ENCODE peak calls at places on chromosomes 4 and X, in five cellular contexts. Z is MM.1S, A is uterus, U is caudate nucleus, O is RWPE2. I is an unnamed sample.

GRCh38 chr4:25031077-25031606 is 396 bp upstream of the LGI2 start:
- DNase-seq in A (peak; percentile 43), U (no peak), O (no peak), Z (no peak), I (no peak)

GRCh38 chr4:83262682-83263081 is 21.9 kb downstream of the COQ2 start:
- DNase-seq in Z (no peak), U (no peak), A (no peak), O (no peak), I (no peak)

GRCh38 chr4:140893939-140894338 is 137.8 kb upstream of the TBC1D9 start:
- DNase-seq in U (no peak), Z (no peak), A (no peak), O (no peak), I (no peak)

GRCh38 chr4:78951862-78952472 is 12.7 kb upstream of the PAQR3 start:
- DNase-seq in U (no peak), O (no peak), Z (peak; percentile 51), A (no peak), I (no peak)

GRCh38 chrX:152245231-152245630 is 106.9 kb upstream of the MAGEA10 start:
- DNase-seq in A (no peak), U (no peak), O (no peak), Z (no peak), I (no peak)

GRCh38 chr4:128358231-128358902 is 70.8 kb upstream of the PGRMC2 start:
- DNase-seq in Z (no peak), O (no peak), U (no peak), A (no peak), I (no peak)

GRCh38 chr4:189090174-189090814 is 850.4 kb upstream of the FRG1 start:
- DNase-seq in Z (no peak), A (no peak), U (no peak), O (no peak), I (no peak)

GRCh38 chr4:184822356-184822755 is 3.4 kb downstream of the ACSL1 start:
- DNase-seq in A (no peak), O (no peak), Z (no peak), U (no peak), I (no peak)

GRCh38 chrX:630922-631496 is 418 bp downstream of the SHOX start:
- DNase-seq in O (no peak), U (no peak), Z (no peak), A (no peak), I (no peak)

GRCh38 chr4:73127839-73128448 is 58.4 kb upstream of the COX18 start:
- DNase-seq in A (no peak), Z (no peak), U (peak; percentile 2), O (no peak), I (no peak)

GRCh38 chrX:147646949-147647717 is 264.6 kb upstream of the FMR1 start:
- DNase-seq in U (no peak), A (no peak), O (no peak), Z (peak; percentile 17), I (no peak)

GRCh38 chr4:165330071-165330470 is 2.6 kb downstream of the MSMO1 start:
- DNase-seq in O (no peak), Z (no peak), U (no peak), A (no peak), I (no peak)

GRCh38 chrX:2789569-2789968 is 37.7 kb downstream of the XG start:
- DNase-seq in O (no peak), Z (no peak), A (no peak), U (no peak), I (no peak)

GRCh38 chr4:14566518-14566917 is 435.8 kb upstream of the CPEB2 start:
- DNase-seq in A (no peak), O (no peak), Z (peak; percentile 73), U (no peak), I (no peak)

GRCh38 chrX:130725519-130725918 is 177.5 kb downstream of the ENOX2 start:
- DNase-seq in A (no peak), Z (no peak), O (no peak), U (no peak), I (no peak)

GRCh38 chrX:130728208-130728607 is 174.8 kb downstream of the ENOX2 start:
- DNase-seq in A (no peak), Z (no peak), U (no peak), O (no peak), I (no peak)

GRCh38 chrX:130726661-130727060 is 176.3 kb downstream of the ENOX2 start:
- DNase-seq in Z (no peak), U (no peak), O (no peak), A (no peak), I (no peak)
- H3K27ac ChIP-seq in Z (no peak overlapping the region), U (no peak overlapping the region), O (no peak overlapping the region), A (no peak overlapping the region), I (no peak overlapping the region)

GRCh38 chrX:9626379-9626778 is 139.3 kb downstream of the GPR143 start:
- DNase-seq in O (no peak), U (no peak), A (no peak), Z (no peak), I (no peak)

GRCh38 chrX:9622128-9622527 is 143.5 kb downstream of the GPR143 start:
- DNase-seq in A (no peak), U (no peak), O (no peak), Z (no peak), I (no peak)

GRCh38 chrX:9628779-9629493 is 136.7 kb downstream of the GPR143 start:
- DNase-seq in Z (no peak), U (no peak), A (no peak), O (no peak), I (no peak)

GRCh38 chrX:9627827-9628406 is 137.7 kb downstream of the GPR143 start:
- DNase-seq in Z (no peak), A (no peak), U (no peak), O (no peak), I (no peak)
- H3K27ac ChIP-seq in Z (no peak overlapping the region), A (no peak overlapping the region), U (no peak overlapping the region), O (no peak overlapping the region), I (no peak overlapping the region)

DNA sequence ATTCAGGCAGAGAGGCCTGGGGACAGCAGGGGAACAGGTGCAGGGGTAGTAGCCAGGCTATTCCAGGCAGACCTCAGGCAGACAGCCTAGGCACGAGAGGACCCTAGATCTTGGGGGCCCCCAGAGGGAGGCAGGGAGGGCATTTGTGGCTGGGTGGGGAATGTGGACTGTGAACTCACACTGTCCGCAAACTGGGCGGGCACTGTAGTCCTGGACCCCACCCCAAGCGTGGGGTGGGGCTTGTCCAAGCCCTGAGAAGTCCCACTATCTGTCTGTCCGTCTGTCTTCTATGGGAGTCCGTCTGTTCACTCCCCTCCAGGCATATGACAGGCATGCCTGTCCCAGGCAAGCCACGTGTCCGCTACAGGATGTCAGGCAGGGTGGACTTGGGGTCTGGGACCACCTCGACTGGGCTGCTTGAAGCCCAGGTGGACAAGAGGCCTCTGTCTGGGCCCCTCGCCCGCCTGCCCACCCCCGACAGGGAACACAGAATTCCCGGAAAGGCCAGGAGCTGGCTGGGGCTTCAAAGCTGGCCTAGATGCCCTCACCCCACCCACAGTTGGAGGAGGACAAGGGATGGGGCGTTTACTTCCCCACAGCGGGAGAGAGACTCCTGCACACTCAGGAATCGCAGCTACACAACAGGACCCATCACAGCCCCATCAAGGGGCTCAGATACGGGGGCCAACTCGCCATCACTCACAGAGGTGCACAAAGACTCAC is at the start of gene SLC38A5:
- DNase-seq in O (no peak), U (no peak), Z (no peak), A (no peak), I (no peak)
- H3K27ac ChIP-seq in O (peak within 1 kb of the TSS; percentile 30), U (no peak within 1 kb of the TSS), Z (peak within 1 kb of the TSS; percentile 46), A (no peak within 1 kb of the TSS), I (no peak within 1 kb of the TSS)

DNA sequence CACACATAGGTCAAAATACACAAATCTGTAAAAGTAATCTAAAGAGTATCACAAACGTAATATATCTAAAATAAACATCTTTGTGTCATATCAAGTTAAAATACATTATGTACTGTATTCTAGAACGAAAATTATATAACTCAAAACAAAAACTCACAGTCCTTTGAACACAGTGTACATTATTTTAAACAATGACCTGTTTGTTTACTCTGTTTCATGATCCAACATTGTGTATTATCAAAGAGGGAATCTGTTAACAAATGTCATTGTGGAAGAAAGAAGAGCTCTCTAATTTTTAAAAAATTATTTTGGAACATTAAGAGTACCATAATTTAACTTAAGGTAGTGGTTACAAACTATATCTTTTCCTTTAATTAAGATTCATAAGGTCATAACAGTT is 144.1 kb downstream of the FRYL start:
- DNase-seq in A (no peak), O (no peak), U (no peak), Z (no peak), I (no peak)
- H3K27ac ChIP-seq in A (no peak overlapping the region), O (no peak overlapping the region), U (peak overlapping the region; percentile 93), Z (no peak overlapping the region), I (peak overlapping the region; percentile 98)

DNA sequence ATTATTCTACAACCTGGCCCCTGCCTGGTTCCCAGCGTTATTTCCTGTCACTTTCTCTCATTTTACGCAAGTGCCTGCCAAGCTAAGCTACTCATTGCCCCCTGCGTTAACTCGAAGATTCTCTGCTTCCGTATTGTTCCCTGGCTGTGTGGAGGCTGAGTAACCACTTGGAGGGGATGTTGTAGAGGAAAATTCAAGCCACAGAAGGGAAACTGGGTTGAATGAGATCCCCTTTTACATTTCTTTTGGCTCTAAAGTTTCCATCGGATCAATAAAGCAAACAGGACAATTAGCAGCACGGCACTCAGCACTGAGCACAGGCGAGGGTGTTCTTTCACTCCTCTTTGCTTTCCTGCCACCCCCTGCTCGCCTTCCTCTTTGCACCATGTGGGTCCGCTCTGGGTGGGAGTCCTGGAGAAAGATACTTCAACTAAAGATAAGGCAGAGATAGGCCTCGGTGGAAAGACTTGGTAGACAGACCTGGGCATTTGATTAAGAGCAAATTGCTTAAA is 4.2 kb upstream of the TMSB4X start:
- DNase-seq in U (peak; percentile 22), O (no peak), Z (no peak), A (peak; percentile 51), I (peak; percentile 28)
- H3K27ac ChIP-seq in U (peak overlapping the region; percentile 67), O (no peak overlapping the region), Z (no peak overlapping the region), A (peak overlapping the region; percentile 97), I (peak overlapping the region; percentile 60)